ENCODE peak calls at places on chromosome 6, in four cellular contexts. V is HCT116; L is psoas muscle; F is CD8-positive, alpha-beta T cell. N is an unnamed sample.

GRCh38 chr6:44169154-44169553 is 10.5 kb downstream of the CAPN11 start:
- DNase-seq in V (no peak), F (no peak), L (no peak), N (no peak)

GRCh38 chr6:166862287-166862977 is 93.9 kb downstream of the RNASET2 start:
- DNase-seq in F (no peak), V (no peak), L (no peak), N (no peak)

GRCh38 chr6:106117579-106117978 is 31.4 kb downstream of the PRDM1 start:
- DNase-seq in F (peak; percentile 42), L (no peak), V (no peak), N (no peak)

GRCh38 chr6:158174514-158174913 is 6.4 kb downstream of the GTF2H5 start:
- DNase-seq in V (no peak), L (no peak), F (no peak), N (no peak)

GRCh38 chr6:32982084-32982701 is 13.8 kb downstream of the BRD2 start:
- DNase-seq in V (no peak), L (no peak), F (no peak), N (no peak)

GRCh38 chr6:157688960-157689599 is 134.0 kb upstream of the SNX9 start:
- DNase-seq in V (peak; percentile 27), L (no peak), F (no peak), N (no peak)

GRCh38 chr6:153092082-153093013 is 38.7 kb downstream of the RGS17 start:
- DNase-seq in F (no peak), V (peak; percentile 48), L (no peak), N (peak; percentile 51)

GRCh38 chr6:89073014-89073620 is 7.4 kb upstream of the PNRC1 start:
- DNase-seq in F (no peak), L (no peak), V (no peak), N (no peak)

GRCh38 chr6:159540152-159540551 is 152.9 kb downstream of the SOD2 start:
- DNase-seq in F (no peak), V (peak; percentile 43), L (no peak), N (no peak)

GRCh38 chr6:23073851-23074250 is 504.5 kb downstream of the HDGFL1 start:
- DNase-seq in F (no peak), L (no peak), V (no peak), N (no peak)

GRCh38 chr6:114272582-114272981 is 70.2 kb downstream of the HS3ST5 start:
- DNase-seq in V (no peak), F (no peak), L (no peak), N (no peak)

GRCh38 chr6:81865712-81866111 is 113.2 kb upstream of the TENT5A start:
- DNase-seq in V (no peak), L (no peak), F (no peak), N (peak; percentile 39)

GRCh38 chr6:156774872-156775405 is 2.2 kb upstream of the ARID1B start:
- DNase-seq in F (no peak), V (no peak), L (no peak), N (no peak)

GRCh38 chr6:43978473-43979360 is 148.5 kb downstream of the MRPL14 start:
- DNase-seq in L (no peak), F (no peak), V (no peak), N (no peak)

GRCh38 chr6:166515072-166515810 is 71.2 kb downstream of the RAMACL start:
- DNase-seq in V (peak; percentile 55), F (peak; percentile 25), L (peak; percentile 69), N (peak; percentile 96)

GRCh38 chr6:168388641-168389633 is 52.0 kb upstream of the SMOC2 start:
- DNase-seq in V (no peak), L (no peak), F (no peak), N (no peak)

GRCh38 chr6:87699576-87699975 is 2.5 kb downstream of the AKIRIN2 start:
- DNase-seq in F (no peak), V (no peak), L (no peak), N (no peak)

GRCh38 chr6:13687917-13688351 is 23.7 kb downstream of the RANBP9 start:
- DNase-seq in V (no peak), F (no peak), L (no peak), N (no peak)

GRCh38 chr6:26299286-26300042 is 65.5 kb upstream of the BTN3A2 start:
- DNase-seq in F (no peak), V (no peak), L (no peak), N (no peak)

GRCh38 chr6:55812509-55812908 is 62.9 kb downstream of the BMP5 start:
- DNase-seq in L (no peak), V (no peak), F (no peak), N (no peak)

GRCh38 chr6:121794630-121795029 is 359.2 kb downstream of the GJA1 start:
- DNase-seq in F (no peak), L (no peak), V (peak; percentile 60), N (peak; percentile 66)

GRCh38 chr6:87907521-87907920 is 140.1 kb upstream of the SPACA1 start:
- DNase-seq in F (no peak), L (no peak), V (no peak), N (no peak)

GRCh38 chr6:132279592-132280139 is 121.6 kb downstream of the MOXD1 start:
- DNase-seq in V (peak; percentile 61), F (peak; percentile 52), L (peak; percentile 81), N (peak; percentile 47)

GRCh38 chr6:119116712-119117281 is 38.3 kb upstream of the FAM184A start:
- DNase-seq in F (no peak), V (no peak), L (no peak), N (no peak)

GRCh38 chr6:152571863-152572394 is 65.2 kb downstream of the SYNE1 start:
- DNase-seq in L (no peak), V (no peak), F (no peak), N (no peak)

GRCh38 chr6:28771401-28772267 is 152.2 kb downstream of the TRIM27 start:
- DNase-seq in V (no peak), L (no peak), F (no peak), N (no peak)

GRCh38 chr6:11618533-11618932 is 81.0 kb downstream of the TMEM170B start:
- DNase-seq in F (no peak), L (no peak), V (peak; percentile 22), N (no peak)

GRCh38 chr6:33983721-33984465 is 162.0 kb downstream of the GRM4 start:
- DNase-seq in F (no peak), L (no peak), V (no peak), N (no peak)

GRCh38 chr6:152146385-152146784 is 338.9 kb downstream of the ESR1 start:
- DNase-seq in F (no peak), L (no peak), V (no peak), N (no peak)

GRCh38 chr6:115064680-115065079 is 721.9 kb upstream of the HS3ST5 start:
- DNase-seq in L (no peak), V (no peak), F (no peak), N (no peak)

GRCh38 chr6:165884813-165885765 is 222.0 kb upstream of the PDE10A start:
- DNase-seq in L (peak; percentile 75), F (peak; percentile 62), V (peak; percentile 51), N (peak; percentile 63)

GRCh38 chr6:72746276-72746675 is 124.4 kb downstream of the KCNQ5 start:
- DNase-seq in F (no peak), V (no peak), L (no peak), N (peak; percentile 70)

GRCh38 chr6:161238076-161238869 is 35.6 kb downstream of the AGPAT4 start:
- DNase-seq in F (no peak), V (no peak), L (no peak), N (no peak)
- H3K27ac ChIP-seq in F (no peak overlapping the region), V (no peak overlapping the region), L (no peak overlapping the region), N (no peak overlapping the region)

GRCh38 chr6:10338151-10338550 is 76.7 kb downstream of the TFAP2A start:
- DNase-seq in V (no peak), L (no peak), F (no peak), N (no peak)

GRCh38 chr6:10341605-10342004 is 73.3 kb downstream of the TFAP2A start:
- DNase-seq in V (no peak), L (no peak), F (no peak), N (no peak)

GRCh38 chr6:10347561-10348327 is 67.1 kb downstream of the TFAP2A start:
- DNase-seq in V (peak; percentile 8), L (no peak), F (no peak), N (peak; percentile 91)

GRCh38 chr6:10343320-10343719 is 71.6 kb downstream of the TFAP2A start:
- DNase-seq in F (no peak), V (no peak), L (no peak), N (no peak)
- TF ChIP-seq CTCF in F (no peak), V (peak; percentile 20), L (no peak), N (no peak)

DNA sequence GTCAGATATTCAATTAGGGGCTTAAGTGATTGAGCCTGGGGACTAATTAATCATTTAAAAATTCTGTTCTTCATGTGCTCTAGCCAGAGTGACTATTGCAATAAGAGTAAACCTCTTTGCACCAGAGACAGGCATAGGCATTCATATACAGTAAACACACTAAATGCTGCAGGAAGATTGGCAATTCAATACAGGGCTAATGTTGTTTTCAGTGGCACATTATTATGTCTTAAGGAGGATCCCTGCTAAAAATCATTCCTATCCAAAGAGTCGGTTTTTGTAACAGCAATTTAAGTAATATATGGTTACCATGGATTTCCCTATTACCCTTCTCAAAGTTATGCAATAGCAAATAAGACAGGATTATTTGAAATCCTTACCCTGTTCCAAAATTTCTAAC is 1.3 kb downstream of the PDE7B start:
- DNase-seq in F (no peak), V (no peak), L (no peak), N (no peak)
- H3K27ac ChIP-seq in F (no peak overlapping the region), V (no peak overlapping the region), L (peak overlapping the region; percentile 68), N (no peak overlapping the region)

GRCh38 chr6:2404211-2404929 is 159.0 kb upstream of the GMDS start:
- DNase-seq in L (no peak), V (no peak), F (no peak), N (no peak)

DNA sequence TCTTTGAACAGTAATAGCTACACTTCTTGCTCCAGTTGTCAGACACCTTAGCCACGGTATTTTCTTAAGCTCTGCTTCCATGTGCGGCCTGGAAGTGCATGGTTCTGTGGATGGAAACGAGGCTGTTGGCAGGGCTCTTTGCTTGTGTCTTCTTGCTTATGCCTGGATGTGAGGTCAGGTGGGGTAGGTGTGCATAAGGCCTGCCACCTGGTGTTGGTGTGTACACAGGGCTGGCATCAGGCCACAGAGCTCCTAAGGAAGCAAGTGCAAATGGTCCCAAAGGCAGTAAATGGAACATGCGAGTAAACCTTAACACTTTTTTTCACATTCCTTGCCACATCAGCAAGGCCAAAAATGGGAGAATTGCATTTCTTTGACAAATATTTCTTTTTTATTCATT is 158.1 kb upstream of the GMDS start:
- DNase-seq in F (no peak), V (no peak), L (no peak), N (no peak)
- TF ChIP-seq CTCF in F (no peak), V (peak; percentile 2), L (no peak), N (no peak)

DNA sequence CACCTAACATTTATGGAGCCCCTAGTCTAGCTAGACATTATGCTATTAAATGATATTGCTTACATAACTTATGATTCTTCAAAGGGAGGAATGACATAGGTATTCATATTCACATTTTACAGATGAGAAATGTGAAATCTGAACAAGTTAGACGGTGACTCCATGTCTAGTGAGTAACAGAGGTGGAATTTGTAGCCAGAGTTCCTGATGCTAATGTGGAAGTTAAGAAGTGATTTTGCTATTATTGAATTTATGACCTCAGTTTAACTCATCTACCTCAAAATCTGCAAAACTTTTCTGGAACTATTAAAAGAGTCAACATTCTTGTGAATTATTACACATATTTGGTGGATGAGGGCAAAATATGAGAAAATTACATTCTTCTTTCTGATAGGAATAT is 347.6 kb upstream of the MMS22L start:
- DNase-seq in F (no peak), V (no peak), L (no peak), N (no peak)
- H3K27ac ChIP-seq in F (no peak overlapping the region), V (no peak overlapping the region), L (no peak overlapping the region), N (no peak overlapping the region)

GRCh38 chr6:17585766-17586502 is 14.2 kb upstream of the FAM8A1 start:
- DNase-seq in V (peak; percentile 88), L (no peak), F (no peak), N (peak; percentile 26)
- TF ChIP-seq CTCF in V (peak; percentile 67), L (no peak), F (no peak), N (no peak)

GRCh38 chr6:21885532-21886089 is 292.1 kb downstream of the SOX4 start:
- DNase-seq in V (no peak), L (peak; percentile 66), F (no peak), N (peak; percentile 63)
- H3K27ac ChIP-seq in V (no peak overlapping the region), L (no peak overlapping the region), F (no peak overlapping the region), N (peak overlapping the region; percentile 86)

N was measured in RWPE1.